ENCODE peak calls at places on chromosomes 7 and 10, in four cellular contexts. V is GM12878, F is K562, K is HepG2. O is an unnamed sample.

GRCh38 chr7:38398725-38399321 is 125.4 kb upstream of the TARP start:
- DNase-seq in V (no peak), F (peak), K (peak), O (peak)

GRCh38 chr7:32586291-32587221 is 91.3 kb downstream of the AVL9 start:
- DNase-seq in F (peak), V (no peak), K (no peak), O (no peak)

GRCh38 chr7:149799397-149800168 is 26.2 kb upstream of the ZNF467 start:
- DNase-seq in K (peak), V (no peak), F (peak), O (peak)

GRCh38 chr10:127872011-127872741 is 20.6 kb downstream of the CLRN3 start:
- DNase-seq in V (no peak), F (no peak), K (no peak), O (no peak)

GRCh38 chr7:32937344-32938174 is 19.7 kb upstream of the FKBP9 start:
- DNase-seq in V (no peak), F (no peak), K (peak), O (peak)

GRCh38 chr7:108109216-108109908 is 20.8 kb downstream of the LAMB4 start:
- DNase-seq in V (no peak), K (peak), F (no peak), O (no peak)

GRCh38 chr10:8962249-8962648 is 907.8 kb downstream of the GATA3 start:
- DNase-seq in F (no peak), K (no peak), V (no peak), O (no peak)

GRCh38 chr7:42617781-42618457 is 294.0 kb downstream of the C7orf25 start:
- DNase-seq in F (no peak), V (no peak), K (no peak), O (no peak)

GRCh38 chr10:119025336-119025735 is 4.2 kb upstream of the NANOS1 start:
- DNase-seq in F (no peak), K (peak), V (no peak), O (no peak)

GRCh38 chr7:65239707-65240352 is 133.8 kb upstream of the ZNF92 start:
- DNase-seq in V (no peak), K (peak), F (no peak), O (peak)

GRCh38 chr10:60099998-60100747 is 193.8 kb upstream of the CCDC6 start:
- DNase-seq in K (peak), V (no peak), F (peak), O (peak)

GRCh38 chr7:100586266-100587025 is at the start of gene FBXO24:
- DNase-seq in F (peak), K (peak), V (peak), O (peak)

GRCh38 chr7:8325067-8325466 is 63.1 kb upstream of the ICA1 start:
- DNase-seq in K (no peak), F (no peak), V (no peak), O (no peak)

GRCh38 chr10:71726673-71727428 is 7.3 kb upstream of the C10orf105 start:
- DNase-seq in V (peak), K (no peak), F (no peak), O (no peak)

GRCh38 chr7:107534139-107534538 is 29.6 kb downstream of the COG5 start:
- DNase-seq in K (no peak), F (no peak), V (no peak), O (no peak)

GRCh38 chr10:119657725-119658124 is 6.5 kb downstream of the BAG3 start:
- DNase-seq in K (no peak), F (no peak), V (no peak), O (no peak)

GRCh38 chr10:97053285-97053684 is 132.5 kb downstream of the SLIT1 start:
- DNase-seq in F (no peak), K (no peak), V (no peak), O (no peak)

DNA sequence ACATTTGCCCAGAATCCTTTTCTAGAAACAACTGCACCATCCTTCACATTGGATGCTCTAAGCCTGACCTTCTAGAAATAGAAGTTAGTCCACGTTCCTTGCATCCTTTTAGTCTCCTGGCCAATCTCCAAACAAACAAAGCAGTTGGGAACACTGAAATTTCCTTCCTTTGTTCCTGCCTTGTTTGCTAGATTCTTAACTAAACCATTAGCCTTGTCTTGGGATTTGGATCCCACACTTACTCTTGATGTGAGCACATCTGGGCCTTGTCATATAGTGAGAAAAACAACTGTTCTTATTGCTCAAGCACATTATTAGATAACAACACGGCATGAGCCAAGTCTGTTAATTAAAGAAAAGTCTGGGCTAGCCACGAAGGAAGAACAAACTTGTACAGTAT is 319.3 kb upstream of the GHITM start:
- DNase-seq in K (no peak), F (no peak), V (no peak), O (no peak)
- TF ChIP-seq BHLHE40 in K (no peak), F (no peak), V (no peak), O (no peak)

DNA sequence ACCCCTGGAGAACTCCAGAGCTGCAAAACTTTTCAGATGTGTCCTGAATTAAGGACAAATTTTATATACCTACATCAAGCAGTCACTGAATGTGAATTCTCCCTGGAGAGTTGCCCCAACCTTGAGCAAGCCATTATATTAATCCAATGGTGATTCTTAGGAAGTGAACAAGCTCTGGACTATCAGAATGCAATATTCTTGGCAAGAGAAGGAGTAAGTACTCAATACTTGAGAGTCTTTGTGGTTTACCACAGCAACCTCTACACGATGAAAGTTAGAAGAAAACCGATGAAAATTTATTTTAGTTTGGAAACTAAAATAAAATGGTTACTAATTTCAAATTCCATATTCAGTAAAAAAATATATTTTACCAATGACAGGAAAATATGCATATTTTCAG is 19.2 kb upstream of the ZNF365 start:
- DNase-seq in V (no peak), F (no peak), K (no peak), O (no peak)
- TF ChIP-seq SP1 in V (no peak), F (no peak), K (no peak), O (no peak)

DNA sequence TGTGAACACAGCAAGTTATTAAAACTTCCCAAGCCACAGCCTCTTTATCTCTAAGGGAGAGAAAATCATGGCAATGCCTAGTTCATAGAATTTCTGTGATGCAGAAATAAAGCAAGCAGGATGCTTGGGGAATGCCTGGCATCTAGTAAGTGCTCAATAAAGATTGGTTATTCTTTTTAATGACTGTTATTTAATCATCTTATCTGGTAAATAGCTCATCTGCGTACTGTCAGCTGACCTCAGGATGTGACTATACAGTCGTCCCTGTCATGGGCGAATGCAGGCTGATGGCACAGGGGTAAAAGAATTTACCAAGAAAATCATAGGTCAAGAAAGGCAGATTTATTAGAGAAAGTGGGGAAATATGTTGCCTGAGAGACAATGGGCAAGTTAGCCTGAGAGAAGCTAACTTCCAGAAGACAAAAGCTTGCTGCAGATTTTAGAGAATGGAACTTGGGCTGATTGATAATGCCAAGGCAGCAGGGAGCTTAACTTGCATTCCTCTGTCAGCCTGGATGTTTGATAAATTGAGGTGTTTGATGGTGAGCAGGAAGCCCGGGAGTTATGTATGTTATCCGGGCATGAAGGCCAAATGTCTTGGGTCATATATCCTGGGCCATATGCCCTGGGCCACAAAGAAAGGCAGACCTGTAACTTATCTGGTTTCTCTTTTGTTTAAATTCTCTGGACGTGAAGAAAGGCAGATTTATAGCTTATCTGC is 126.0 kb downstream of the KCNMA1 start:
- DNase-seq in K (no peak), F (no peak), V (no peak), O (no peak)
- TF ChIP-seq BHLHE40 in K (no peak), F (no peak), V (no peak), O (no peak)

DNA sequence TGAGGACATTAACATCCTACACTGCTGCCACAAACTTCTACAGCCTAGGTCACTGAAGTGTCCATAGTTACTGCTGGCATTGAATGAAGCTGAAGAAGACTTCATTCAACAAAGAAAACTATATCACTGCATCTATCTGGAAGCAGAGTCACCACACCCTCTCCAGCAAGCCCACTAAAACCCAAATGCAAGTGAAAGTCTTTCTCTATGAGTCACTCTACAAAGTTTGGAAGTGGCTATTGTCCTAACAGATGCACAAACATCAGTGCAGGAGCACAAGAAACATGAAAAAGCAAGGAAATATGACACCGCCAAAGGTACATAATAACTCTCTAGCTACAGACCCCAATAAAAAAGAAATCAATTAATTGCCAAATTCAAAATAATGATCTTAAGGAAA is 43.5 kb upstream of the CAMK2B start:
- DNase-seq in F (peak), V (no peak), K (peak), O (no peak)
- TF ChIP-seq SP1 in F (no peak), V (no peak), K (no peak), O (no peak)

DNA sequence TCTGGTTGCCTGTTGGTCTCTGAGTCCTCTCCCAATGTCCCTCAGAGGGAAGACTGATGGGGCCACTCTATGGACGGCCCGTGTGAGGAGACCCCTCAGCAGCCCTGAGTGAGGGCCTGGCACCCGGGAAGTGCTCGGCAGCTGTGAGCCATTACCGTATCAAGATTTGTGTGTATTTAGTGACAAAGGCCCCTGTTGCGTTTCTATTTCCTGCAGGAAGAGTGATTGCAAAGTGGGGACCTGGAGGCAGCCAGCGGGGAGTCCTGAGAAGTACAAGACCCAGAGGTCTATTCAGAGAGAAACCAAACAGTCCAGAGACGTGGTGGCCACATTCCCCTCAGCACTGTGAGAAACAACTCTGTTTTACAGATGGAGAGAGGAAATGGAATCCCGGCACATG is 51.1 kb upstream of the CHST15 start:
- DNase-seq in V (no peak), K (no peak), F (no peak), O (no peak)
- TF ChIP-seq BHLHE40 in V (no peak), K (no peak), F (no peak), O (no peak)

DNA sequence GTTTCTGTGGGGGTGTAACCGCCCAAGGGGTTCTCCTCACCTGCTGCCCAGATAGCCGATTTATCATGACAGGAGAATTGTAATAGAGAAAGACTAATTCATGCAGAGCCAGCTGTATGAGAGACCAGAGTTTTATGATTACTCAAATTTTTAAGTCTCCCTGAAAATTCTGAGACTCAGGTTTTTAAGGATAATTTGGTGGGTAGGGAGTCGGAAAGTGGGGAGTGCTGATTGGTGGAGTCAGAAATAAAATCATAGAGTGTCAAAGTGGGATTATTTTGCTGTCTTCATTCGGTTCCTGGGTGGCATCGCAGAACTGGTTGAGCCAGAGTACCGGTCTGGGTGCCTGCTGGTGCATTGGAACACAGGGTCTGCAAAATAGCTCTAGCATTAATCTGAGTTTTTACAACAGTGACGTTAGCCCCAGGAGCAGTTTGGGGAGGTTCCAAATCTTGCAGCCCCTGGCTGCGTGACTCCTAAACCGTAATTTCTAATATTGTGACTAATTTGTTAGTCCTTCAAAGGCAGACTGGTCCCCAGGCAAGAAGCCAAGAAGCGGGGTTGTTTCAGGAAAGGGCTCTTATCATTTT is 32.5 kb downstream of the GPRIN2 start:
- DNase-seq in K (no peak), V (no peak), F (no peak), O (no peak)
- TF ChIP-seq SP1 in K (no peak), V (no peak), F (no peak), O (no peak)

DNA sequence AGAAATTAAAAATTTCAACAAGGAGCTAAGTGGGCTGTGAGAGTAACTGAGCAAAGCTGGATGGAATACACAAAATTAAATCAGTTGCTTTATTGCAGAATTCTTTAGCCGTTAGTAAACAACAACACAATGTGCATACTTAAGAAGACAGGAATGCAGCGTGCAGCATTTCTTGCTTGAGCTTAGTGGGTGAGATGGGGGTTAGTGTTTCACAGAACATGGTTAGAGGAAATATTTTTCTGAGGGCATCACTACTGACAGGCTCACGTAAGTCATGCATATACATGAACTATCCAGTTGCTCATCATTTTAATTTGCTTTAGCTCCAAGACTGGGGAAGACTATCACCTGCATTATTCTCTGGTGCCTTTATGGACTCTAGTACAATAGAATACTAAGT is 80.8 kb downstream of the CD36 start:
- DNase-seq in V (no peak), K (no peak), F (no peak), O (no peak)
- TF ChIP-seq BHLHE40 in V (no peak), K (no peak), F (no peak), O (no peak)

DNA sequence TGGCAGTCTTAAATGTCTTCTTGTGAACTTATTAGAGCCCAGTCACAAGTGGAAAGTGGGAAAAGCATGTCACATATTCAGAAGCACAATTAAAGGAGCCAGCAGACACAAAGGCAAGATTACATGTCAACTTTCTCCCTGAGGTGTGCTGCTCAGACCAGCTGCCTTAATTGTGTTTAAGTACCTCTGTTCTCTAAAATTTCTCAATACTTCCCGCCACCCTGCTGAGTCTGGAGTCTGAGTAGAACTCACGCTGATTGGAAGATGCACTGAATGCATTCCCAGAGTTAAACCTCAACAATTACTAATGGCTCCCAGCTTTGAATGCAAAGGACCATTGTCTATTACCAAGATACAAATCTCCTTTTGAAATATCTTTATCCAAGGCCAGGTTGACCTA is 166.4 kb upstream of the COBL start:
- DNase-seq in V (no peak), K (no peak), F (no peak), O (no peak)
- TF ChIP-seq SP1 in V (no peak), K (no peak), F (no peak), O (no peak)

DNA sequence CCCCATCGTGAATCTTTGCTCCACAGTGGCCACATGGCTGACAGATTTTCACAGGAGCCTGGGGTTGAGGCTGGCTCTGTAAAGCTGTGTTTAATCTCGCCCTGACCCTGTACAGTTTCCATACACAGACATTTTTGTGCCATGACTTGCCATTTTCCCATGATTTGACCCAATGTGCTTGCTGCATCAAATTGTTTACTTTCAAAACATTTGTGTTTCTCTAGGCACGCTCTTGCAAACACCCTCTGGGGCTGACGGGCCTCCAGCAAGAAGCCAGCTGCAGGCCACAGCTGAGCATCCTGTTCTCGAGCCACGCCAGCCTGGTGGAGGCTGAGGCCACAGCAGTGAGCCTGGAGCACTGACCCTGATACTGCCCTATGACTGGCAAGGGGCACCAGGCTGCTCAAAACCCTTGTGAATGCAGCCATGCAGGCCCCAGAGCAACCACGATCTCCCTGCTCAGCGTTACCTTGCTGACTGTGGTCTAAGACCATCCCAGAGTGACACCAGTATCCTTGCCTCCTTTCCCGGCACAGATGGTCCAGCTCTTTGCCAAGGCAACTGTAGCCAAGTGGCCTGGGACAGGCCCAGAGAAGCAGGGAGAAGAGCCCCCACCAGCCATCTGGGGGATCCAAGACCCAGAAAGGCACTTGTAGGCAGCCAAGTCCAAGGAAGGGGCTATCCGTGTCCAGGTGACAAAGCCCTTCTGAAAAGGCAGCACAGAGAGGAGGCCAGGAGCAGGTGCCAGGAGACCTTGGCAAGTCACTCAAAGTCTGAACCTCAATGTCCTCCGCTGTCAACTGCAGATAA is 78.6 kb downstream of the OAT start:
- DNase-seq in K (no peak), F (no peak), V (no peak), O (no peak)
- TF ChIP-seq BHLHE40 in K (no peak), F (no peak), V (no peak), O (no peak)

O was measured in HEK293T.